ENCODE peak calls at places on chromosomes 11 and 22, in six cellular contexts. B is neural progenitor cell; V is CD4-positive, alpha-beta memory T cell; P is PC-3; I is stomach; Y is CD4-positive, CD25-positive, alpha-beta regulatory T cell. T is an unnamed sample.

GRCh38 chr11:130391692-130392091 is 36.7 kb downstream of the ADAMTS8 start:
- DNase-seq in B (no peak), V (no peak), P (no peak), I (no peak), Y (no peak), T (no peak)

GRCh38 chr22:17920145-17920605 is 104.2 kb downstream of the MICAL3 start:
- DNase-seq in B (peak), V (no peak), P (no peak), I (peak), Y (no peak), T (peak)

GRCh38 chr22:37965940-37966664 is 12.6 kb downstream of the POLR2F start:
- DNase-seq in B (no peak), V (no peak), P (no peak), I (no peak), Y (no peak), T (no peak)

GRCh38 chr11:33507967-33508366 is 192.7 kb downstream of the C11orf91 start:
- DNase-seq in B (peak), V (no peak), P (peak), I (no peak), Y (no peak), T (no peak)

GRCh38 chr11:57761301-57762234 is at the start of gene CTNND1:
- DNase-seq in B (peak), V (no peak), P (peak), I (peak), Y (no peak), T (peak)

GRCh38 chr11:69010361-69010891 is 2.6 kb downstream of the MRGPRF start:
- DNase-seq in B (no peak), V (no peak), P (peak), I (no peak), Y (no peak), T (no peak)

GRCh38 chr11:126343051-126343450 is 12.4 kb upstream of the ST3GAL4 start:
- DNase-seq in B (no peak), V (no peak), P (no peak), I (no peak), Y (no peak), T (no peak)

GRCh38 chr11:130403301-130403804 is 25.1 kb downstream of the ADAMTS8 start:
- DNase-seq in B (no peak), V (no peak), P (peak), I (no peak), Y (no peak), T (no peak)

GRCh38 chr11:126732981-126733380 is 267.6 kb downstream of the KIRREL3 start:
- DNase-seq in B (no peak), V (no peak), P (no peak), I (no peak), Y (no peak), T (no peak)

DNA sequence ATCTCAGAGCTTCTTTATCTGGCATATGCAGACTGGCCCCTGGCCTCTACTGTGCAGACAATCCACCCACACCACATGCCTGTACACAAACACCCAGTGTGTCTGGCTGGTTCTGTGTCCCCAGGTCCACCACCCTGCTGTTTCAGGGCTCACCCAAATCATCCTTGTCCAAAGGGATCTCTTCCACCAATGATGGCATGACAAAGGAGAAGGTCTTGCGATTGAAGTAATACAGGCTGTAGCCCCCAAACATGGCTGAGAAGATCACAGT is 1.7 kb downstream of the SLC37A4 start:
- DNase-seq in B (no peak), V (no peak), P (no peak), I (no peak), Y (no peak), T (no peak)
- H3K27ac ChIP-seq in B (peak), V (peak), P (no peak), I (peak), Y (no peak), T (peak)

GRCh38 chr11:122637538-122637937 is 18.0 kb upstream of the UBASH3B start:
- DNase-seq in B (no peak), V (no peak), P (no peak), I (no peak), Y (no peak), T (no peak)

GRCh38 chr11:122633219-122633829 is 22.2 kb upstream of the UBASH3B start:
- DNase-seq in B (peak), V (no peak), P (peak), I (no peak), Y (peak), T (no peak)

GRCh38 chr11:122628691-122629555 is 26.6 kb upstream of the UBASH3B start:
- DNase-seq in B (peak), V (peak), P (peak), I (peak), Y (peak), T (peak)

GRCh38 chr11:122632178-122632824 is 23.2 kb upstream of the UBASH3B start:
- DNase-seq in B (no peak), V (no peak), P (no peak), I (no peak), Y (no peak), T (no peak)

GRCh38 chr11:122634507-122634906 is 21.0 kb upstream of the UBASH3B start:
- DNase-seq in B (peak), V (no peak), P (peak), I (peak), Y (no peak), T (no peak)
- H3K27ac ChIP-seq in B (no peak), V (no peak), P (peak), I (no peak), Y (no peak), T (no peak)

DNA sequence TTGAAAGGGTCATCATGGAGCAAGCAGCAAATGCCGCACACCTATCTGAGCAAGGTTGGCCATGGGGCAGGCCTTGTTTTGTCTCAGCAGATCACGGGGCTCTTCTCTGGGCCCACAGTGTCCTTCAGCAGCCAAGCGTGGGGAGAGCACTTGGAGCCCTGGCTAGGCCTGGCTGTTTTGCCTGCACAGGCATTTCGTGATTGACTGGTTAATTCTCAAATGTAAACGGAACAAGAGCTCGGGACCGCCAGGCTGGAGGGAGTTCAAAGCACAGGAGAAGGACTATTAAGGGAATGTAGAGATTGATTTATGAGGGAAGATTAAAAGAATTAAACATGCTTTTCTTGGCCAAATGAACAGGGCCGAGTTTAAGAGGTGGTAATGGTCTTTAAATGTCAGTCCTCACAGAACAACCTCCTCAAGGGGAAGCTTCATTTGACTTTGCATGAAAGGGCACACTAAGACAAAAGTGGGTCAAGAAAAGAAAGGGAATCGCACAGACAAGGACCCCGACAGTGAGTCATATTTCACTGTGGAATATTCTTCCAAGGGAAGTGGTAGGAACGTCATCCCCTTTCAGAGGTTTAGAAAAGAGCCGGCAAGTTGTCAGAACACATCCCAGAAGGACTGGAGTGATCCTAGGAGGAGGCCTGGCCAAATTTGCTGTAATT is 20.7 kb downstream of the SPON1 start:
- DNase-seq in B (no peak), V (no peak), P (no peak), I (no peak), Y (no peak), T (no peak)
- H3K27ac ChIP-seq in B (no peak), V (no peak), P (no peak), I (no peak), Y (no peak), T (no peak)

GRCh38 chr22:36462475-36462790 is 19.0 kb downstream of the TXN2 start:
- DNase-seq in B (no peak), V (no peak), P (no peak), I (no peak), Y (no peak), T (no peak)
- H3K27ac ChIP-seq in B (no peak), V (no peak), P (peak), I (peak), Y (no peak), T (no peak)